ENCODE peak calls at places on chromosome X, in six cellular contexts. H, S, E, V, W and A are unnamed samples.

GRCh38 chrX:72042860-72043248 is 88.9 kb downstream of the RTL5 start:
- DNase-seq in V (no peak), H (no peak), E (no peak), W (no peak), S (no peak), A (no peak)

GRCh38 chrX:1020634-1021166 is 191.7 kb downstream of the CRLF2 start:
- DNase-seq in W (no peak), V (no peak), H (no peak), E (no peak), S (no peak), A (no peak)

GRCh38 chrX:55452825-55453124 is 848 bp downstream of the MAGEH1 start:
- DNase-seq in E (no peak), W (no peak), V (no peak), H (no peak), S (no peak), A (no peak)

GRCh38 chrX:111168314-111168713 is 72.3 kb downstream of the PAK3 start:
- DNase-seq in S (no peak), W (peak; percentile 43), E (no peak), V (no peak), H (no peak), A (no peak)

GRCh38 chrX:24468245-24468644 is 3.2 kb downstream of the PDK3 start:
- DNase-seq in H (no peak), E (no peak), S (no peak), W (no peak), V (no peak), A (no peak)

GRCh38 chrX:23389196-23389792 is 54.6 kb downstream of the PTCHD1 start:
- DNase-seq in W (peak; percentile 30), S (no peak), H (no peak), E (no peak), V (no peak), A (no peak)

GRCh38 chrX:100976211-100976610 is 6.7 kb downstream of the ARL13A start:
- DNase-seq in W (no peak), E (no peak), H (no peak), S (no peak), V (no peak), A (no peak)

GRCh38 chrX:40097101-40097491 is 662 bp downstream of the BCOR start:
- DNase-seq in H (no peak), W (no peak), E (no peak), V (no peak), S (no peak), A (no peak)

GRCh38 chrX:148371251-148371650 is 129.2 kb upstream of the AFF2 start:
- DNase-seq in H (no peak), E (no peak), W (no peak), S (no peak), V (no peak), A (no peak)

GRCh38 chrX:25131055-25131454 is 115.3 kb upstream of the ARX start:
- DNase-seq in H (no peak), V (no peak), E (no peak), S (no peak), W (no peak), A (no peak)

GRCh38 chrX:107728342-107729099 is 47.1 kb downstream of the TSC22D3 start:
- DNase-seq in S (no peak), E (no peak), H (no peak), W (no peak), V (no peak), A (no peak)

GRCh38 chrX:16797841-16798240 is 11.6 kb downstream of the TXLNG start:
- DNase-seq in E (no peak), H (no peak), V (no peak), S (no peak), W (no peak), A (no peak)

GRCh38 chrX:96683997-96684338 is 674 bp upstream of the DIAPH2 start:
- DNase-seq in H (no peak), V (no peak), S (no peak), W (no peak), E (no peak), A (no peak)

GRCh38 chrX:134460861-134461218 is 875 bp downstream of the HPRT1 start:
- DNase-seq in H (no peak), S (no peak), W (peak; percentile 17), V (no peak), E (no peak), A (no peak)

GRCh38 chrX:109902665-109903064 is 100.2 kb upstream of the TMEM164 start:
- DNase-seq in E (no peak), H (no peak), S (no peak), W (no peak), V (no peak), A (no peak)

GRCh38 chrX:151393514-151393913 is 3.5 kb upstream of the VMA21 start:
- DNase-seq in H (no peak), W (peak; percentile 74), V (no peak), E (no peak), S (no peak), A (no peak)

GRCh38 chrX:78650906-78651437 is 8.2 kb downstream of the RTL3 start:
- DNase-seq in H (no peak), S (no peak), V (peak; percentile 85), W (peak; percentile 0), E (no peak), A (no peak)

GRCh38 chrX:48937065-48937907 is 18.5 kb upstream of the PIM2 start:
- DNase-seq in V (no peak), E (peak; percentile 9), S (no peak), H (no peak), W (peak; percentile 56), A (peak; percentile 72)

GRCh38 chrX:45497290-45497689 is 296.6 kb upstream of the DIPK2B start:
- DNase-seq in W (no peak), E (no peak), S (no peak), V (no peak), H (no peak), A (no peak)

GRCh38 chrX:22616867-22617266 is 344.2 kb downstream of the CBLL2 start:
- DNase-seq in V (no peak), W (no peak), S (no peak), H (no peak), E (no peak), A (no peak)

GRCh38 chrX:1212532-1212931 is at the start of gene CRLF2:
- DNase-seq in V (no peak), W (no peak), E (no peak), H (no peak), S (no peak), A (no peak)

GRCh38 chrX:136856527-136856926 is 24.0 kb downstream of the RBMX start:
- DNase-seq in E (no peak), S (no peak), H (no peak), V (no peak), W (no peak), A (no peak)

GRCh38 chrX:135596495-135596894 is 76.0 kb downstream of the INTS6L start:
- DNase-seq in S (no peak), W (peak; percentile 72), E (no peak), H (no peak), V (no peak), A (peak; percentile 40)

GRCh38 chrX:73214366-73215094 is at the start of gene NAP1L2:
- DNase-seq in H (peak; percentile 26), S (no peak), E (peak; percentile 51), V (no peak), W (peak; percentile 61), A (no peak)
- TF ChIP-seq POLR2AphosphoS5 in H (no peak), S (no peak), E (peak; percentile 58), V (no peak), W (peak; percentile 38), A (no peak)

GRCh38 chrX:30657542-30658238 is 4.5 kb downstream of the GK start:
- DNase-seq in W (no peak), E (no peak), H (no peak), S (no peak), V (no peak), A (no peak)
- H3K27ac ChIP-seq in W (no peak overlapping the region), E (no peak overlapping the region), H (no peak overlapping the region), S (no peak overlapping the region), V (no peak overlapping the region), A (no peak overlapping the region)

DNA sequence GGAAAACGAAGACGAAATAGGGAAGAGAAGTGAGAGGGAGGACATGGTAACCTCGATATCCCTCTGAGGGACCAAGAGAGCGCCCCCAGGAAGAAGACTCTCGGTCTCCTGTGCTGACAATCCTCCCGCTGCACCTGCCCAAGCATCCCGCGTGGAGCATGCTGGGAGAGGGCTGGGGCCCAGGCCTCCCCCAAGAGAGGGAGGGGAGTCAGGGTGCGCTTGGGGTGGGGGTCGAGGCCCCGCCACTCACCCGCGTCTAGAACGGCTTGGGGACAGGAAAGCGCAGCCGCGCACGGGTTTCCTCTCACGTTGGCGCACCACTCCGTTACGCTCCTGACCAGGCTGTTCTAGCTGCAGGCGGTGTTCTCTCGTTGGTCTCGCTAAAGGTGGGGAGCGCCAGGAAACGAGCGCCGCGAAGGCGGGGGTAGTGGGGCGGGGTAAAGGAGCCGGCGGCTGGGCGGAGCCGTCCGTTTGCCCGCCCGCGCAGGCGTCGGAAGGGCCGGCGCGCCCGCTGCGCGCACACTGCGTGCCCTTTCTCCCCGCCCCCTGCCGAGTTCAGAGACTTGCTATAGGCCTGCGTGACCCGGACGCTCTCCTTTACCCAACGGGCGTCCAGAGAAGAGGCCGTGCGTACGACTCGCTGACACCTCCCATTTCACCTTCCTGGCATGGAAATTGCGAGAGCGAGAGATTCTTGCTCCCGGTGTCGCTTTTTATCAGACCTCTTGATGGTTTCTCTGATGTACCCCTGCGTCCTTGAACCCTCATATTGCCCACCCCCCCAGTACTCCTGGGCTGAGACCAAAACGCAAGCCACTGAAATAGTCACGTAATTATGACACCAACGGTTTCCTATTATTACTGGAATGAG is at the start of gene C1GALT1C1:
- DNase-seq in S (peak; percentile 94), V (peak; percentile 53), E (peak; percentile 82), H (peak; percentile 88), W (peak; percentile 95), A (peak; percentile 91)
- TF ChIP-seq POLR2AphosphoS5 in S (no peak), V (peak; percentile 77), E (peak; percentile 63), H (no peak), W (peak; percentile 55), A (peak; percentile 80)

GRCh38 chrX:119685225-119686066 is 7.5 kb downstream of the SEPTIN6 start:
- DNase-seq in H (peak; percentile 27), W (no peak), V (no peak), E (no peak), S (no peak), A (no peak)
- H3K27ac ChIP-seq in H (peak overlapping the region; percentile 87), W (no peak overlapping the region), V (no peak overlapping the region), E (peak overlapping the region; percentile 15), S (peak overlapping the region; percentile 72), A (peak overlapping the region; percentile 81)

DNA sequence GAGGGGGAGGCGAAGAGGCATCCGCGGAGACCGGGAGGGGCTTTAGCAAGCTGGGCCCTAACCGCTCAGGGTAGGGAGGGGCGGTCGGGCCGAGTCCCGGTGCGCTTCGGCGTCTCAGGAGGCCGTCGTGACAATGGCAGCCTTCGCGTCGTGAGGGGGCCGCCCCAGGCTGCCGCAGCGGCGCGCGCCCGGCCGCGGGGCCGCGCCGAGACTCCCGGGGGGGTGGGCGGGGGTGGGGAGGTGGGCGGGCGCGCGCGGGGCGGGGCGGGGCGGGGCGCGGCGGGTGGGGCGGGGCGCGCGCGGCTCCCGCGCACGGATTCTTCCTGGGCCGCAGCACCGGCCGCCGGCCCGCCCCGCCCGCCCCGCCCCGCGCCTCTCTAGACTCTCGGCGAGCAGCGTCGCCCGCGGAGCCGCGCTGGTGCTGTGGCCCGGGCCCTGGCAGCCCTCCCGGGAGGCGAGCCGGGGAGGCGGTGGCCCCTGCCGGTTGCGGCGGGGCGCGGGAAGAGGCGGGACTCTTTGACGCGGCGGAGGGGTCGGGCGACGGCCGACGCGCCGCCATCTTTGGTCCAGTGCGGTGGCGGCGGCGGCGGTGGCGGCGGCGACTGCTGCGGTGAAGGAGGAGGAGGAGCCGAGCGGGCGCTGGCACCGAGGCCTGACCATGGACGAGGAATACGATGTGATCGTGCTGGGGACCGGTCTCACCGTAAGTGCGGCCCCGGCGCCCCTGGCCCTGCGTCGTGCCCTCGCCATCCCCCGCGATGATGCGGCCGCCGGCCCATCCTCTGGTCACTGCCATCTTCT is at the start of gene GDI1:
- DNase-seq in E (no peak), S (no peak), W (peak; percentile 70), H (no peak), V (no peak), A (peak; percentile 43)
- TF ChIP-seq POLR2AphosphoS5 in E (no peak), S (no peak), W (peak; percentile 41), H (peak; percentile 30), V (peak; percentile 39), A (peak; percentile 26)